ENCODE peak calls at places on chromosome 15, in nine cellular contexts. One of them, this sample, is unnamed.

GRCh38 chr15:60362318-60363023 is 35.3 kb downstream of the ANXA2 start:
- DNase-seq in MM.1S: no peak
- DNase-seq in mammary epithelial cell: peak; percentile 77
- DNase-seq in heart left ventricle: no peak
- DNase-seq in CD8-positive, alpha-beta T cell: no peak
- DNase-seq in cardiac muscle cell: peak; percentile 53
- DNase-seq in uterus: no peak
- DNase-seq in Peyer's patch: no peak
- DNase-seq in AG09309: peak; percentile 72
- DNase-seq in this sample: no peak

GRCh38 chr15:71660501-71660900 is 149.9 kb upstream of the NR2E3 start:
- DNase-seq in CD8-positive, alpha-beta T cell: no peak
- DNase-seq in mammary epithelial cell: peak; percentile 57
- DNase-seq in Peyer's patch: no peak
- DNase-seq in MM.1S: no peak
- DNase-seq in AG09309: no peak
- DNase-seq in heart left ventricle: no peak
- DNase-seq in cardiac muscle cell: no peak
- DNase-seq in uterus: no peak
- DNase-seq in this sample: no peak

GRCh38 chr15:60326824-60327654 is 70.7 kb downstream of the ANXA2 start:
- DNase-seq in heart left ventricle: no peak
- DNase-seq in cardiac muscle cell: peak; percentile 73
- DNase-seq in AG09309: peak; percentile 21
- DNase-seq in Peyer's patch: no peak
- DNase-seq in MM.1S: peak; percentile 74
- DNase-seq in mammary epithelial cell: peak; percentile 48
- DNase-seq in uterus: no peak
- DNase-seq in CD8-positive, alpha-beta T cell: peak; percentile 8
- DNase-seq in this sample: no peak

GRCh38 chr15:37016287-37016686 is 84.1 kb downstream of the MEIS2 start:
- DNase-seq in Peyer's patch: no peak
- DNase-seq in MM.1S: no peak
- DNase-seq in AG09309: peak; percentile 37
- DNase-seq in CD8-positive, alpha-beta T cell: no peak
- DNase-seq in mammary epithelial cell: no peak
- DNase-seq in cardiac muscle cell: peak; percentile 82
- DNase-seq in uterus: peak; percentile 51
- DNase-seq in heart left ventricle: no peak
- DNase-seq in this sample: no peak

GRCh38 chr15:43749690-43750345 is 3.6 kb downstream of the PDIA3 start:
- DNase-seq in AG09309: no peak
- DNase-seq in CD8-positive, alpha-beta T cell: no peak
- DNase-seq in mammary epithelial cell: no peak
- DNase-seq in cardiac muscle cell: peak; percentile 10
- DNase-seq in Peyer's patch: no peak
- DNase-seq in uterus: no peak
- DNase-seq in MM.1S: peak; percentile 84
- DNase-seq in heart left ventricle: no peak
- DNase-seq in this sample: peak; percentile 83

GRCh38 chr15:44340410-44340809 is 51.9 kb downstream of the GOLM2 start:
- DNase-seq in mammary epithelial cell: peak; percentile 86
- DNase-seq in heart left ventricle: no peak
- DNase-seq in MM.1S: no peak
- DNase-seq in uterus: no peak
- DNase-seq in cardiac muscle cell: peak; percentile 72
- DNase-seq in Peyer's patch: no peak
- DNase-seq in CD8-positive, alpha-beta T cell: no peak
- DNase-seq in AG09309: peak; percentile 46
- DNase-seq in this sample: no peak

GRCh38 chr15:55221090-55222011 is 24.6 kb upstream of the RSL24D1 start:
- DNase-seq in cardiac muscle cell: peak; percentile 98
- DNase-seq in uterus: no peak
- DNase-seq in MM.1S: peak; percentile 35
- DNase-seq in CD8-positive, alpha-beta T cell: no peak
- DNase-seq in heart left ventricle: no peak
- DNase-seq in Peyer's patch: no peak
- DNase-seq in AG09309: peak; percentile 91
- DNase-seq in mammary epithelial cell: peak; percentile 84
- DNase-seq in this sample: peak; percentile 33

GRCh38 chr15:54604963-54605362 is 591.8 kb downstream of the RSL24D1 start:
- DNase-seq in mammary epithelial cell: no peak
- DNase-seq in heart left ventricle: no peak
- DNase-seq in CD8-positive, alpha-beta T cell: no peak
- DNase-seq in MM.1S: no peak
- DNase-seq in AG09309: no peak
- DNase-seq in uterus: no peak
- DNase-seq in Peyer's patch: no peak
- DNase-seq in cardiac muscle cell: no peak
- DNase-seq in this sample: no peak

GRCh38 chr15:52678036-52678467 is 1.1 kb downstream of the ATOSA start:
- DNase-seq in Peyer's patch: peak; percentile 61
- DNase-seq in uterus: peak; percentile 48
- DNase-seq in MM.1S: peak; percentile 83
- DNase-seq in heart left ventricle: peak; percentile 65
- DNase-seq in cardiac muscle cell: peak; percentile 66
- DNase-seq in CD8-positive, alpha-beta T cell: peak; percentile 40
- DNase-seq in AG09309: no peak
- DNase-seq in mammary epithelial cell: peak; percentile 66
- DNase-seq in this sample: peak; percentile 55

GRCh38 chr15:31271224-31271635 is 55.4 kb upstream of the KLF13 start:
- DNase-seq in MM.1S: no peak
- DNase-seq in Peyer's patch: no peak
- DNase-seq in heart left ventricle: peak; percentile 5
- DNase-seq in CD8-positive, alpha-beta T cell: no peak
- DNase-seq in mammary epithelial cell: no peak
- DNase-seq in AG09309: no peak
- DNase-seq in uterus: no peak
- DNase-seq in cardiac muscle cell: no peak
- DNase-seq in this sample: no peak

GRCh38 chr15:22918056-22918455 is 62.1 kb downstream of the CYFIP1 start:
- DNase-seq in mammary epithelial cell: peak; percentile 77
- DNase-seq in Peyer's patch: no peak
- DNase-seq in uterus: no peak
- DNase-seq in cardiac muscle cell: no peak
- DNase-seq in AG09309: no peak
- DNase-seq in CD8-positive, alpha-beta T cell: no peak
- DNase-seq in MM.1S: no peak
- DNase-seq in heart left ventricle: no peak
- DNase-seq in this sample: no peak

GRCh38 chr15:26023231-26023630 is 160.1 kb upstream of the ATP10A start:
- DNase-seq in Peyer's patch: no peak
- DNase-seq in CD8-positive, alpha-beta T cell: no peak
- DNase-seq in heart left ventricle: no peak
- DNase-seq in MM.1S: no peak
- DNase-seq in AG09309: no peak
- DNase-seq in mammary epithelial cell: no peak
- DNase-seq in uterus: no peak
- DNase-seq in cardiac muscle cell: no peak
- DNase-seq in this sample: no peak

GRCh38 chr15:63544253-63545026 is 40.0 kb downstream of the USP3 start:
- DNase-seq in AG09309: no peak
- DNase-seq in cardiac muscle cell: no peak
- DNase-seq in uterus: no peak
- DNase-seq in Peyer's patch: no peak
- DNase-seq in mammary epithelial cell: no peak
- DNase-seq in heart left ventricle: no peak
- DNase-seq in MM.1S: no peak
- DNase-seq in CD8-positive, alpha-beta T cell: no peak
- DNase-seq in this sample: no peak

GRCh38 chr15:48811325-48811938 is 563 bp upstream of the CEP152 start:
- DNase-seq in Peyer's patch: no peak
- DNase-seq in AG09309: no peak
- DNase-seq in heart left ventricle: no peak
- DNase-seq in mammary epithelial cell: no peak
- DNase-seq in CD8-positive, alpha-beta T cell: no peak
- DNase-seq in MM.1S: peak; percentile 16
- DNase-seq in cardiac muscle cell: peak; percentile 4
- DNase-seq in uterus: no peak
- DNase-seq in this sample: no peak

DNA sequence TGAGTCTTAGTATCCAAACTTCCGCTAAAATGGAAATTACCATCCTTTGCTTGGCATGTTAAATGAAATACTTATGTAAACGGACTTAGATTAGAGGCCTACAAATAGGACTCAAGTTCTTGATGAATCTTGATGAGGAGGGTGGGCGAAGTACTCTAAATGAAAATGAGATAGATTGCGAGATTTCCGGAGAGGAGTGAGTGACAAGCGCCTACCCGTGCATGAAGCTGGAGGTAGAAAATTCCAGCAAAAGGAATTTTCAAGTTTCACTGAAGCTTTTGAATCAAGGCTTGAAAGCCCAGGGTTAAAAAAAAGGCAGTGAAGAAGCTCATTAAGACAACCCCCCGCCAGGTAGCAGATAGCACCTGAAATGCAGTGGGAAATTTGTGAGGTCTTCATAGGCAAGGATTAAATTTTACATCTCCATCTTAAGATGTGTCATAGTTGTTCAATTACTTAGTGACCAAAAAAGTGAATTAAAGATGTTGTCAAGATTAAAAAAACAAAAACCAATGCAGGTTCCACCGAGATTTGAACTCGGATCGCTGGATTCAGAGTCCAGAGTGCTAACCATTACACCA is 655 bp upstream of the RAB11A start:
- DNase-seq in AG09309: no peak
- DNase-seq in mammary epithelial cell: no peak
- DNase-seq in CD8-positive, alpha-beta T cell: no peak
- DNase-seq in uterus: no peak
- DNase-seq in heart left ventricle: no peak
- DNase-seq in Peyer's patch: no peak
- DNase-seq in cardiac muscle cell: no peak
- DNase-seq in MM.1S: no peak
- DNase-seq in this sample: no peak
- H3K4me3 ChIP-seq in AG09309: peak overlapping the region; percentile 92
- H3K4me3 ChIP-seq in mammary epithelial cell: peak overlapping the region; percentile 65
- H3K4me3 ChIP-seq in CD8-positive, alpha-beta T cell: peak overlapping the region; percentile 84
- H3K4me3 ChIP-seq in uterus: peak overlapping the region; percentile 95
- H3K4me3 ChIP-seq in heart left ventricle: peak overlapping the region; percentile 89
- H3K4me3 ChIP-seq in Peyer's patch: peak overlapping the region; percentile 89
- H3K4me3 ChIP-seq in cardiac muscle cell: peak overlapping the region; percentile 91
- H3K4me3 ChIP-seq in MM.1S: peak overlapping the region; percentile 99
- H3K4me3 ChIP-seq in this sample: peak overlapping the region; percentile 72

GRCh38 chr15:75177360-75178071 is 24.2 kb upstream of the C15orf39 start:
- DNase-seq in Peyer's patch: no peak
- DNase-seq in uterus: no peak
- DNase-seq in CD8-positive, alpha-beta T cell: no peak
- DNase-seq in heart left ventricle: no peak
- DNase-seq in mammary epithelial cell: no peak
- DNase-seq in MM.1S: peak; percentile 47
- DNase-seq in AG09309: no peak
- DNase-seq in cardiac muscle cell: no peak
- DNase-seq in this sample: no peak
- TF ChIP-seq CTCF in Peyer's patch: no peak
- TF ChIP-seq CTCF in uterus: no peak
- TF ChIP-seq CTCF in CD8-positive, alpha-beta T cell: no peak
- TF ChIP-seq CTCF in heart left ventricle: no peak
- TF ChIP-seq CTCF in mammary epithelial cell: no peak
- TF ChIP-seq CTCF in MM.1S: no peak
- TF ChIP-seq CTCF in AG09309: no peak
- TF ChIP-seq CTCF in cardiac muscle cell: no peak
- TF ChIP-seq CTCF in this sample: peak; percentile 9

DNA sequence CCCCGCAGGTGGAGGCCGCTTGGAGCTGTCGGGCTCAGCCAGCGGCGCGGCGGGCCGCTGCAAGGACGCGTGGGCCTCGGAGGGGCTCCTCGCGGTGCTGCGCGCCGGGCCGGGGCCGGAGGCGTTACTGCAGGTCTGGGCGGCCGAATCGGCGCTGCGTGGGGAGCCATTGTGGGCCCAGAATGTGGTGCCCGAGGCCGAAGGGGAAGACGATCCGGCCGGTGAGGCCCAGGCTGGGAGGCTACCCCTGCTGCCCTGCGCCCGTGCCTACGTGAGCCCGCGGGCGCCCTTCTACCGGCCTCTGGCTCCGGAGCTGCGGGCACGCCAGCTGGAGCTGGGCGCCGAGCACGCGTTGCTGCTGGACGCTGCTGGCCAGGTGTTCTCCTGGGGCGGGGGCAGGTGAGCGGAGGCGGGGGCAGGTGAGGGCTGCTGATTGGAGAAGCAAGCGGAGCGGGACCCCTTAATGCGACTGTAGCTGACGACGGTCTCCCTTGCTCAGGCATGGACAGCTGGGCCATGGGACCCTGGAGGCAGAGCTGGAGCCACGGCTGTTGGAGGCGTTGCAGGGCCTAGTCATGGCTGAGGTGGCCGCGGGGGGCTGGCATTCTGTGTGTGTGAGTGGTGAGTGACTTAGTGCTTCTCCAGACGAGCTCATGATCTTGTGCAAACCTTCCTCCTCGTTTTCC is 2.6 kb downstream of the RCCD1 start:
- DNase-seq in MM.1S: no peak
- DNase-seq in cardiac muscle cell: peak; percentile 43
- DNase-seq in Peyer's patch: peak; percentile 68
- DNase-seq in CD8-positive, alpha-beta T cell: no peak
- DNase-seq in heart left ventricle: no peak
- DNase-seq in AG09309: no peak
- DNase-seq in uterus: no peak
- DNase-seq in mammary epithelial cell: no peak
- DNase-seq in this sample: no peak
- H3K4me3 ChIP-seq in MM.1S: peak overlapping the region; percentile 92
- H3K4me3 ChIP-seq in cardiac muscle cell: peak overlapping the region; percentile 41
- H3K4me3 ChIP-seq in Peyer's patch: peak overlapping the region; percentile 61
- H3K4me3 ChIP-seq in CD8-positive, alpha-beta T cell: no peak overlapping the region
- H3K4me3 ChIP-seq in heart left ventricle: peak overlapping the region; percentile 58
- H3K4me3 ChIP-seq in AG09309: peak overlapping the region; percentile 56
- H3K4me3 ChIP-seq in uterus: peak overlapping the region; percentile 58
- H3K4me3 ChIP-seq in mammary epithelial cell: peak overlapping the region; percentile 46
- H3K4me3 ChIP-seq in this sample: no peak overlapping the region

GRCh38 chr15:78502641-78503040 is 4.7 kb upstream of the HYKK start:
- DNase-seq in mammary epithelial cell: no peak
- DNase-seq in CD8-positive, alpha-beta T cell: no peak
- DNase-seq in cardiac muscle cell: no peak
- DNase-seq in MM.1S: no peak
- DNase-seq in uterus: no peak
- DNase-seq in heart left ventricle: no peak
- DNase-seq in AG09309: no peak
- DNase-seq in Peyer's patch: no peak
- DNase-seq in this sample: no peak

GRCh38 chr15:78509726-78510312 is 2.4 kb downstream of the HYKK start:
- DNase-seq in heart left ventricle: no peak
- DNase-seq in mammary epithelial cell: no peak
- DNase-seq in AG09309: no peak
- DNase-seq in CD8-positive, alpha-beta T cell: no peak
- DNase-seq in MM.1S: peak; percentile 77
- DNase-seq in Peyer's patch: no peak
- DNase-seq in cardiac muscle cell: no peak
- DNase-seq in uterus: no peak
- DNase-seq in this sample: no peak

GRCh38 chr15:78507831-78508160 is 419 bp downstream of the HYKK start:
- DNase-seq in AG09309: no peak
- DNase-seq in cardiac muscle cell: no peak
- DNase-seq in MM.1S: no peak
- DNase-seq in heart left ventricle: no peak
- DNase-seq in mammary epithelial cell: no peak
- DNase-seq in CD8-positive, alpha-beta T cell: no peak
- DNase-seq in uterus: no peak
- DNase-seq in Peyer's patch: no peak
- DNase-seq in this sample: no peak

GRCh38 chr15:78508272-78508671 is 895 bp downstream of the HYKK start:
- DNase-seq in cardiac muscle cell: no peak
- DNase-seq in CD8-positive, alpha-beta T cell: no peak
- DNase-seq in MM.1S: no peak
- DNase-seq in AG09309: no peak
- DNase-seq in heart left ventricle: no peak
- DNase-seq in uterus: no peak
- DNase-seq in Peyer's patch: peak; percentile 56
- DNase-seq in mammary epithelial cell: peak; percentile 2
- DNase-seq in this sample: no peak

GRCh38 chr15:78506971-78507830 is at the start of gene HYKK:
- DNase-seq in CD8-positive, alpha-beta T cell: peak; percentile 38
- DNase-seq in uterus: peak; percentile 91
- DNase-seq in cardiac muscle cell: peak; percentile 98
- DNase-seq in mammary epithelial cell: peak; percentile 98
- DNase-seq in MM.1S: peak; percentile 98
- DNase-seq in AG09309: peak; percentile 86
- DNase-seq in heart left ventricle: peak; percentile 91
- DNase-seq in Peyer's patch: peak; percentile 95
- DNase-seq in this sample: peak; percentile 65
- TF ChIP-seq CTCF in CD8-positive, alpha-beta T cell: no peak
- TF ChIP-seq CTCF in uterus: peak; percentile 17
- TF ChIP-seq CTCF in cardiac muscle cell: no peak
- TF ChIP-seq CTCF in mammary epithelial cell: peak; percentile 33
- TF ChIP-seq CTCF in MM.1S: peak; percentile 17
- TF ChIP-seq CTCF in AG09309: no peak
- TF ChIP-seq CTCF in heart left ventricle: no peak
- TF ChIP-seq CTCF in Peyer's patch: no peak
- TF ChIP-seq CTCF in this sample: peak; percentile 20

This sample was measured in GM12864.